ENCODE peak calls at places on chromosome 5, in seven cellular contexts. Y, K, B, R, M, V and X are unnamed samples. For H3K4me1, the result is how much of the 10 kb centered on the place peaks cover.

GRCh38 chr5:93585054-93585751 is 2.2 kb downstream of the NR2F1 start:
- DNase-seq in Y (no peak), K (no peak), B (no peak), R (peak), M (no peak), V (peak), X (no peak)

GRCh38 chr5:57598756-57599155 is 116.1 kb upstream of the ACTBL2 start:
- DNase-seq in Y (peak), K (no peak), B (no peak), R (peak), M (peak), V (no peak), X (no peak)

GRCh38 chr5:113230711-113231652 is 203.8 kb downstream of the TSSK1B start:
- DNase-seq in Y (no peak), K (no peak), B (no peak), R (no peak), M (no peak), V (no peak), X (no peak)

GRCh38 chr5:87393331-87393730 is 19.4 kb downstream of the CCNH start:
- DNase-seq in Y (no peak), K (no peak), B (no peak), R (peak), M (peak), V (no peak), X (no peak)

GRCh38 chr5:106737111-106737510 is 933.6 kb downstream of the EFNA5 start:
- DNase-seq in Y (no peak), K (no peak), B (no peak), R (no peak), M (no peak), V (no peak), X (no peak)

GRCh38 chr5:156328176-156328575 is 1.2 kb downstream of the SGCD start:
- DNase-seq in Y (no peak), K (no peak), B (no peak), R (no peak), M (no peak), V (no peak), X (no peak)

GRCh38 chr5:16936150-16937022 is at the start of gene MYO10:
- DNase-seq in Y (peak), K (peak), B (no peak), R (peak), M (peak), V (peak), X (peak)

GRCh38 chr5:80487829-80488708 is at the start of gene FAM151B:
- DNase-seq in Y (peak), K (peak), B (no peak), R (peak), M (peak), V (peak), X (peak)

GRCh38 chr5:139147743-139148079 is 50.5 kb downstream of the SIL1 start:
- DNase-seq in Y (no peak), K (no peak), B (no peak), R (peak), M (no peak), V (peak), X (peak)

GRCh38 chr5:95619518-95620029 is 313 bp upstream of the GPR150 start:
- DNase-seq in Y (no peak), K (no peak), B (no peak), R (no peak), M (no peak), V (no peak), X (no peak)

GRCh38 chr5:24167791-24168190 is 477.0 kb downstream of the CDH10 start:
- DNase-seq in Y (no peak), K (no peak), B (no peak), R (no peak), M (no peak), V (no peak), X (no peak)

GRCh38 chr5:44919560-44919959 is 110.8 kb downstream of the MRPS30 start:
- DNase-seq in Y (no peak), K (no peak), B (no peak), R (no peak), M (no peak), V (no peak), X (no peak)

GRCh38 chr5:107388111-107388861 is 282.5 kb downstream of the EFNA5 start:
- DNase-seq in Y (no peak), K (peak), B (no peak), R (peak), M (peak), V (no peak), X (no peak)

GRCh38 chr5:14351845-14352712 is 208.9 kb downstream of the TRIO start:
- DNase-seq in Y (peak), K (peak), B (no peak), R (peak), M (no peak), V (peak), X (peak)

GRCh38 chr5:100690036-100690560 is 154.9 kb downstream of the FAM174A start:
- DNase-seq in Y (no peak), K (no peak), B (no peak), R (no peak), M (no peak), V (no peak), X (no peak)

GRCh38 chr5:155726267-155726666 is 600.7 kb upstream of the SGCD start:
- DNase-seq in Y (no peak), K (peak), B (no peak), R (peak), M (no peak), V (no peak), X (no peak)

GRCh38 chr5:177232761-177233160 is 70.8 kb downstream of the RAB24 start:
- DNase-seq in Y (no peak), K (peak), B (no peak), R (peak), M (no peak), V (no peak), X (no peak)

GRCh38 chr5:158560170-158560569 is 539.5 kb downstream of the EBF1 start:
- DNase-seq in Y (no peak), K (no peak), B (no peak), R (peak), M (peak), V (no peak), X (no peak)

GRCh38 chr5:83608122-83608521 is 112.5 kb downstream of the HAPLN1 start:
- DNase-seq in Y (peak), K (peak), B (no peak), R (peak), M (no peak), V (no peak), X (no peak)

GRCh38 chr5:138536215-138536614 is 6.8 kb downstream of the ETF1 start:
- DNase-seq in Y (no peak), K (no peak), B (no peak), R (no peak), M (no peak), V (no peak), X (no peak)

GRCh38 chr5:156188026-156188425 is 138.9 kb upstream of the SGCD start:
- DNase-seq in Y (no peak), K (no peak), B (no peak), R (no peak), M (no peak), V (no peak), X (no peak)

GRCh38 chr5:88683506-88684135 is 199.4 kb downstream of the MEF2C start:
- DNase-seq in Y (peak), K (peak), B (no peak), R (no peak), M (no peak), V (no peak), X (peak)

GRCh38 chr5:76978869-76979268 is 26.0 kb downstream of the CRHBP start:
- DNase-seq in Y (no peak), K (no peak), B (no peak), R (no peak), M (no peak), V (no peak), X (no peak)

GRCh38 chr5:133382661-133383579 is 229.4 kb downstream of the FSTL4 start:
- DNase-seq in Y (no peak), K (no peak), B (peak), R (no peak), M (no peak), V (no peak), X (no peak)

GRCh38 chr5:116313366-116313765 is 228.5 kb downstream of the COMMD10 start:
- DNase-seq in Y (no peak), K (no peak), B (no peak), R (no peak), M (no peak), V (no peak), X (no peak)

GRCh38 chr5:168987540-168988300 is 313.2 kb downstream of the SLIT3 start:
- DNase-seq in Y (peak), K (peak), B (no peak), R (peak), M (peak), V (no peak), X (peak)

GRCh38 chr5:115209279-115209678 is 39.6 kb upstream of the TRIM36 start:
- DNase-seq in Y (no peak), K (no peak), B (no peak), R (peak), M (no peak), V (no peak), X (no peak)

GRCh38 chr5:169098331-169099121 is 202.4 kb downstream of the SLIT3 start:
- DNase-seq in Y (no peak), K (no peak), B (no peak), R (no peak), M (no peak), V (no peak), X (no peak)

GRCh38 chr5:139974661-139975060 is 68.4 kb downstream of the NRG2 start:
- DNase-seq in Y (no peak), K (peak), B (no peak), R (no peak), M (no peak), V (no peak), X (no peak)

GRCh38 chr5:64784451-64785025 is 15.8 kb downstream of the CWC27 start:
- DNase-seq in Y (peak), K (peak), B (no peak), R (peak), M (peak), V (peak), X (peak)

GRCh38 chr5:171420429-171421231 is 1.2 kb downstream of the FGF18 start:
- DNase-seq in Y (no peak), K (no peak), B (peak), R (peak), M (no peak), V (peak), X (peak)

GRCh38 chr5:77758141-77758938 is 17.8 kb downstream of the TBCA start:
- DNase-seq in Y (no peak), K (peak), B (no peak), R (no peak), M (no peak), V (no peak), X (no peak)

GRCh38 chr5:180786398-180787005 is 16.1 kb downstream of the MGAT1 start:
- DNase-seq in Y (no peak), K (peak), B (peak), R (no peak), M (no peak), V (no peak), X (no peak)

GRCh38 chr5:40945111-40945510 is 35.8 kb downstream of the C7 start:
- DNase-seq in Y (no peak), K (no peak), B (no peak), R (no peak), M (no peak), V (no peak), X (no peak)
- H3K4me3 ChIP-seq in Y (no peak), K (no peak), B (no peak), R (no peak), M (no peak), V (no peak), X (no peak)

GRCh38 chr5:109743770-109744212 is 54.1 kb downstream of the MAN2A1 start:
- DNase-seq in Y (peak), K (peak), B (no peak), R (peak), M (peak), V (no peak), X (no peak)
- H3K4me1 ChIP-seq in Y (under half), K (under half), B (under half), R (under half), M (under half), V (under half), X (under half)

GRCh38 chr5:43121565-43122484 is 1.1 kb downstream of the ZNF131 start:
- DNase-seq in Y (peak), K (peak), B (peak), R (peak), M (peak), V (no peak), X (no peak)
- H3K27ac ChIP-seq in Y (peak), K (peak), B (peak), R (peak), M (peak), V (peak), X (peak)

GRCh38 chr5:135466178-135467050 is 14.3 kb upstream of the TIFAB start:
- DNase-seq in Y (peak), K (peak), B (no peak), R (peak), M (no peak), V (peak), X (peak)
- H3K4me3 ChIP-seq in Y (no peak), K (no peak), B (no peak), R (peak), M (no peak), V (peak), X (no peak)

DNA sequence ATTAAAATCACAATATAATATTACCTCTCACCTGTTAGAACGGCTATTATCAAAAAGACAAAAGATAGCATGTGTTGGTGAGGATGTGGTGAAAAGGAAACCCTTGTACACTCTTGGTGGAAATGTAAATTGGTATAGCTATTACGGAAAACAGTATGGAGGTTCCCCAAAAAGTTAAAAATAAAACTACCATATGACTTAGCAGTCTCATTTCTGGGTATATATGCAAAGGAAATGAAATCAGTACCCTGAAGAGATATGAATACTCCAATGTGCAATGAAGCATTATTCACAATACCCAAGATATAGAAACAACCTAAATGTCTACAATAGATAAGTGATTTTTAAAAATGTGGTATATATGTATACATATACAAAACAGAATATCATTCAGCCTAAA is 199.9 kb downstream of the SNX18 start:
- DNase-seq in Y (no peak), K (no peak), B (no peak), R (no peak), M (no peak), V (no peak), X (no peak)
- H3K4me1 ChIP-seq in Y (under half), K (under half), B (under half), R (half or more), M (under half), V (under half), X (under half)

GRCh38 chr5:172492097-172492840 is 37.9 kb upstream of the SH3PXD2B start:
- DNase-seq in Y (no peak), K (no peak), B (peak), R (no peak), M (no peak), V (no peak), X (no peak)

GRCh38 chr5:172494630-172495505 is 40.5 kb upstream of the SH3PXD2B start:
- DNase-seq in Y (no peak), K (no peak), B (peak), R (no peak), M (no peak), V (no peak), X (no peak)

GRCh38 chr5:172491481-172491880 is 37.2 kb upstream of the SH3PXD2B start:
- DNase-seq in Y (no peak), K (no peak), B (peak), R (no peak), M (no peak), V (no peak), X (no peak)

GRCh38 chr5:172493906-172494305 is 39.6 kb upstream of the SH3PXD2B start:
- DNase-seq in Y (no peak), K (no peak), B (no peak), R (no peak), M (no peak), V (no peak), X (no peak)

DNA sequence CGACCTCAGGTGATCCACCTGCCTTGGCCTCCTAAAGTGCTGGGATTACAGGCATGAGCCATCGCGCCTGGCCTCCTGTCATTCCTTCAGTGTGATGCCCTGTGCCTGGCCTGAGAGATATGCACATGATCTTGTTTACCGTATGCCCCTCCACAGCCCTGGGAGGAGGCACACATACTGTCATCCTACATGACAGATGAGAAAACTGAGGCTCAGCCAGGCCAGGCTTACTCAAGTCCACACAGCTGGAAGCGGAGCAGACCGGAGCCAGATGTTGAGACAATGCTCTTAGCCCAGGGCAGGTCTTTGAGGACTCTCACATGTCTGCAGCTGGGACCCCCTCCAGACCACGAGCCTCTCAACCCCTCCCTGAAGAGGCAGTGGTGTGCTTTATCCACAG is 38.7 kb upstream of the SH3PXD2B start:
- DNase-seq in Y (no peak), K (no peak), B (peak), R (no peak), M (no peak), V (no peak), X (no peak)
- H3K27ac ChIP-seq in Y (no peak), K (no peak), B (no peak), R (no peak), M (no peak), V (no peak), X (no peak)

GRCh38 chr5:59209758-59210359 is 627.0 kb downstream of the RAB3C start:
- DNase-seq in Y (no peak), K (no peak), B (no peak), R (peak), M (no peak), V (no peak), X (no peak)
- H3K4me3 ChIP-seq in Y (no peak), K (no peak), B (no peak), R (no peak), M (no peak), V (no peak), X (no peak)